ENCODE peak calls at places on chromosomes 5 and 9, in nine cellular contexts. A is HT1080; H is activated T-helper 1 cell treated with anti-CD3 and anti-CD28 coated beads, Interleukin-12 subunit alpha, Interleukin-12 subunit beta, Interleukin-2, Interleukin-4 antibody, amounts not matched to agents 30 ng/mL and 10 ng/mL and 1 ng/mL, durations not matched to agents 14 hours and 24 hours and 36 hours; J is C1 segment of cervical spinal cord; S is substantia nigra; R is amniotic epithelial cell; Y is RCC 7860; Z is RPMI8226; P is activated CD8-positive, alpha-beta T cell treated with anti-CD3 and anti-CD28 coated beads for 36 hours. W is an unnamed sample.

GRCh38 chr5:56376128-56376527 is 143.0 kb upstream of the ANKRD55 start:
- DNase-seq in A (no peak), H (no peak), J (no peak), S (no peak), R (no peak), Y (no peak), Z (no peak), P (no peak), W (no peak)

GRCh38 chr5:167916706-167917105 is 374.7 kb upstream of the WWC1 start:
- DNase-seq in A (peak), H (no peak), J (no peak), S (peak), R (peak), Y (peak), Z (peak), P (no peak), W (peak)

GRCh38 chr9:88922091-88922490 is 69.2 kb upstream of the S1PR3 start:
- DNase-seq in A (no peak), H (no peak), J (no peak), S (no peak), R (no peak), Y (no peak), Z (peak), P (peak), W (no peak)

GRCh38 chr5:158382473-158382872 is 523.5 kb upstream of the CLINT1 start:
- DNase-seq in A (peak), H (peak), J (no peak), S (peak), R (peak), Y (peak), Z (peak), P (peak), W (no peak)

GRCh38 chr5:171342362-171343111 is 33.5 kb downstream of the TLX3 start:
- DNase-seq in A (peak), H (peak), J (no peak), S (peak), R (peak), Y (peak), Z (peak), P (peak), W (peak)

GRCh38 chr5:1077026-1077425 is 34.8 kb downstream of the SLC12A7 start:
- DNase-seq in A (no peak), H (no peak), J (no peak), S (no peak), R (no peak), Y (no peak), Z (no peak), P (no peak), W (no peak)

GRCh38 chr5:5386329-5386728 is 36.1 kb upstream of the ICE1 start:
- DNase-seq in A (no peak), H (no peak), J (no peak), S (no peak), R (no peak), Y (no peak), Z (no peak), P (no peak), W (no peak)

GRCh38 chr5:146026307-146027010 is 78.9 kb downstream of the PLAC8L1 start:
- DNase-seq in A (no peak), H (no peak), J (no peak), S (no peak), R (no peak), Y (no peak), Z (no peak), P (no peak), W (no peak)

GRCh38 chr5:56566374-56567249 is 248.7 kb upstream of the MAP3K1 start:
- DNase-seq in A (no peak), H (no peak), J (no peak), S (no peak), R (no peak), Y (no peak), Z (no peak), P (no peak), W (no peak)

GRCh38 chr5:143271431-143271830 is 132.1 kb downstream of the NR3C1 start:
- DNase-seq in A (no peak), H (no peak), J (no peak), S (no peak), R (no peak), Y (no peak), Z (no peak), P (no peak), W (no peak)

GRCh38 chr5:130289132-130290088 is 385.1 kb downstream of the CHSY3 start:
- DNase-seq in A (peak), H (no peak), J (no peak), S (no peak), R (peak), Y (peak), Z (no peak), P (no peak), W (no peak)

GRCh38 chr9:132996526-132996925 is 18.0 kb downstream of the GFI1B start:
- DNase-seq in A (no peak), H (no peak), J (no peak), S (no peak), R (no peak), Y (no peak), Z (no peak), P (no peak), W (no peak)

GRCh38 chr9:90546200-90546599 is 96.4 kb downstream of the DIRAS2 start:
- DNase-seq in A (peak), H (no peak), J (no peak), S (no peak), R (peak), Y (peak), Z (peak), P (no peak), W (no peak)

GRCh38 chr5:27008604-27009564 is 29.5 kb downstream of the CDH9 start:
- DNase-seq in A (no peak), H (no peak), J (no peak), S (no peak), R (peak), Y (no peak), Z (no peak), P (no peak), W (no peak)

GRCh38 chr5:151627650-151628049 is 36.5 kb upstream of the FAT2 start:
- DNase-seq in A (no peak), H (no peak), J (no peak), S (no peak), R (peak), Y (no peak), Z (no peak), P (no peak), W (no peak)